ENCODE peak calls at places on chromosome 20, in four cellular contexts. W is progenitor cell of endocrine pancreas, I is mucosa of descending colon, G is heart left ventricle. N is an unnamed sample.

GRCh38 chr20:61662226-61662945 is 403.3 kb downstream of the TAF4 start:
- DNase-seq in W (no peak), G (no peak), I (no peak), N (no peak)

GRCh38 chr20:49824206-49824605 is 11.6 kb downstream of the SLC9A8 start:
- DNase-seq in W (no peak), G (no peak), I (no peak), N (no peak)

GRCh38 chr20:56362833-56363413 is 4.1 kb downstream of the FAM210B start:
- DNase-seq in G (no peak), W (no peak), I (no peak), N (no peak)

GRCh38 chr20:11718474-11719094 is 199.1 kb upstream of the BTBD3 start:
- DNase-seq in W (no peak), G (no peak), I (no peak), N (no peak)

GRCh38 chr20:49935746-49936152 is 448 bp upstream of the RNF114 start:
- DNase-seq in G (no peak), I (no peak), W (no peak), N (no peak)

GRCh38 chr20:62588458-62589149 is 53.7 kb upstream of the SLCO4A1 start:
- DNase-seq in W (no peak), I (no peak), G (no peak), N (no peak)

GRCh38 chr20:31671324-31671723 is 33.6 kb downstream of the COX4I2 start:
- DNase-seq in I (no peak), G (no peak), W (no peak), N (no peak)

GRCh38 chr20:32474967-32475819 is 109.9 kb downstream of the NOL4L start:
- DNase-seq in G (peak; percentile 93), I (peak; percentile 95), W (peak; percentile 60), N (peak; percentile 95)

GRCh38 chr20:18795366-18795765 is 18.2 kb upstream of the SCP2D1 start:
- DNase-seq in I (no peak), W (no peak), G (no peak), N (no peak)

GRCh38 chr20:2799688-2800589 is 488 bp downstream of the CPXM1 start:
- DNase-seq in W (no peak), I (no peak), G (no peak), N (no peak)

GRCh38 chr20:7496394-7497111 is 443.7 kb downstream of the HAO1 start:
- DNase-seq in G (no peak), W (no peak), I (no peak), N (no peak)

GRCh38 chr20:49766979-49767419 is 45.6 kb upstream of the SLC9A8 start:
- DNase-seq in I (no peak), W (no peak), G (no peak), N (no peak)

GRCh38 chr20:48659888-48660287 is 167.9 kb downstream of the PREX1 start:
- DNase-seq in I (no peak), W (no peak), G (no peak), N (no peak)

GRCh38 chr20:46284028-46284427 is 24.3 kb downstream of the CDH22 start:
- DNase-seq in G (no peak), W (no peak), I (no peak), N (no peak)

GRCh38 chr20:56914532-56914931 is 285.4 kb downstream of the TFAP2C start:
- DNase-seq in W (no peak), I (no peak), G (no peak), N (no peak)

GRCh38 chr20:31662372-31662854 is 24.7 kb downstream of the COX4I2 start:
- DNase-seq in I (no peak), W (no peak), G (no peak), N (no peak)

GRCh38 chr20:12098411-12098810 is 180.7 kb downstream of the BTBD3 start:
- DNase-seq in G (no peak), I (no peak), W (no peak), N (no peak)

GRCh38 chr20:64032706-64033624 is 3.0 kb upstream of the C20orf204 start:
- DNase-seq in I (peak; percentile 22), W (no peak), G (no peak), N (no peak)

GRCh38 chr20:47603260-47603659 is 101.6 kb downstream of the NCOA3 start:
- DNase-seq in G (no peak), I (no peak), W (no peak), N (no peak)

GRCh38 chr20:62469352-62469751 is 6.4 kb downstream of the GATA5 start:
- DNase-seq in G (no peak), I (no peak), W (no peak), N (no peak)

GRCh38 chr20:62941792-62942191 is 3.8 kb downstream of the GID8 start:
- DNase-seq in G (no peak), W (no peak), I (no peak), N (no peak)

GRCh38 chr20:46814366-46815232 is 80.0 kb upstream of the EYA2 start:
- DNase-seq in I (no peak), G (no peak), W (no peak), N (no peak)

GRCh38 chr20:46063652-46064054 is 26.1 kb downstream of the NCOA5 start:
- DNase-seq in I (no peak), G (no peak), W (no peak), N (no peak)

GRCh38 chr20:17662333-17663039 is 19.6 kb downstream of the RRBP1 start:
- DNase-seq in I (no peak), W (no peak), G (no peak), N (no peak)

GRCh38 chr20:49568491-49569151 is 684 bp upstream of the PTGIS start:
- DNase-seq in G (no peak), W (no peak), I (no peak), N (no peak)

GRCh38 chr20:17890330-17890729 is 78.3 kb downstream of the SNX5 start:
- DNase-seq in G (no peak), W (no peak), I (no peak), N (no peak)

GRCh38 chr20:32506721-32507120 is 78.4 kb downstream of the NOL4L start:
- DNase-seq in I (peak; percentile 1), W (no peak), G (no peak), N (peak; percentile 53)

GRCh38 chr20:51514252-51514651 is 28.3 kb downstream of the NFATC2 start:
- DNase-seq in G (no peak), I (no peak), W (no peak), N (no peak)

GRCh38 chr20:51511861-51512619 is 30.5 kb downstream of the NFATC2 start:
- DNase-seq in I (no peak), W (no peak), G (no peak), N (no peak)

GRCh38 chr20:51514836-51515235 is 27.7 kb downstream of the NFATC2 start:
- DNase-seq in W (no peak), I (no peak), G (no peak), N (no peak)

GRCh38 chr20:51512645-51513044 is 29.9 kb downstream of the NFATC2 start:
- DNase-seq in G (no peak), I (no peak), W (no peak), N (no peak)

GRCh38 chr20:51513545-51513944 is 29.0 kb downstream of the NFATC2 start:
- DNase-seq in G (no peak), I (no peak), W (no peak), N (no peak)
- TF ChIP-seq CTCF in G (no peak), I (no peak), W (no peak), N (no peak)

GRCh38 chr20:53915459-53916172 is 154.8 kb downstream of the BCAS1 start:
- DNase-seq in G (peak; percentile 94), W (peak; percentile 90), I (peak; percentile 99), N (no peak)
- TF ChIP-seq CTCF in G (peak; percentile 86), W (peak; percentile 90), I (peak; percentile 77), N (peak; percentile 93)

GRCh38 chr20:25076201-25076600 is 5.7 kb downstream of the VSX1 start:
- DNase-seq in I (no peak), W (peak; percentile 4), G (no peak), N (no peak)

GRCh38 chr20:25079171-25079570 is 2.8 kb downstream of the VSX1 start:
- DNase-seq in I (peak; percentile 69), W (no peak), G (no peak), N (no peak)

GRCh38 chr20:25078662-25079061 is 3.3 kb downstream of the VSX1 start:
- DNase-seq in G (no peak), W (no peak), I (no peak), N (no peak)

GRCh38 chr20:25076731-25077609 is 5.0 kb downstream of the VSX1 start:
- DNase-seq in W (peak; percentile 7), I (no peak), G (no peak), N (no peak)

DNA sequence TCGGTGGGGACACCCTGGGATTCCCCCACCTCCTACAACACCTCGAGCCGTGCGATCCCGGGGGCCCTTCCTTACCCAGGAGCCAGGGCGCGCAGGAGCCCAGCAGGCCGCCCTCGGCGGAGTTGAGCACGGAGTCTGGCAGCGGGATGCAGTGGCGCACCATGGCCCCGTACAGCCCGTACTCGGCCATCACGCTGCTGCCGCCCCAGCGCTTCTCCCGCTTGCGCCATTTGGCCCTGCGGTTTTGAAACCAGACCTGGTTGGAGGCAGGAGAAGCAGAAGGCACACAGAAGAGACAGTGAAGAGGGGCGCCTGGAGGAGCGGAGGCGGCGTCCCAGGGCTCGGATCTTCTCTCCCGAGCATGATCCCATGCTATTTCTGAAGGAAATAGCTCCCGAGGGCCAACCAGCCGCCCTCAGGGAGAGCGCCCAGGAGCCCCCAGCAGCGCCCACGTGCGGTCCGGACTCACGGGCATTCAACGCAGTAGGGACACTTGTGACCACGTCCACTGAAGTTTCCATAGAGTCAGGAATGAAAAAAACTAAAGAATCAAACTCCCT is 4.3 kb downstream of the VSX1 start:
- DNase-seq in W (no peak), I (no peak), G (no peak), N (no peak)
- TF ChIP-seq CTCF in W (no peak), I (no peak), G (no peak), N (no peak)

DNA sequence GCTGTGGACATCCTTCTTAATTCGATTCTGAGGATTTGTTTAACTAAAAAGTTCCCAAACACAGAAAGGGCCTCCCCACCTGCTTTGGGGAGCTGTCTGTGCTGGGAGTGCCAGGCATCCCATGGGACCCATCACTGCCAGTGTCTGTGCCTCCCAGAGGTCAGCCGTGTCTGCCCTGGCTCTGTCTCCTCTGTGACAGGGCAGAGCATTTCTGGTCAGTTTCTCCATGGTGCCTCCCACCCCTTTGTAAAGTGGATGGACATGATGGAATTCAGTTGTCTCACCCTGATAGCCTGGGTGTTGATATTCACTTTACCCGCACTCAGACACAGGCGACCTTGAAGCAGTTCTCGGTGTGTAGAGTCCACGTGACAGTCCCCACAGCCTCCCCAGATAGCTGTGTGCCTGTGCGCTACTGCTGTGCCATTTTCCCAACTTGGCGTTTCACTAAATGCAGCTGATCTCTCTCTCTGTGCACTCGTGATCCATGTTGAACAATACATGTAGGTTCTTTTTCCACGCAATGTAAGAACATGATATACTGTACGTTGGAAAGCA is 70.5 kb downstream of the CDS2 start:
- DNase-seq in W (no peak), G (peak; percentile 42), I (no peak), N (no peak)
- TF ChIP-seq CTCF in W (no peak), G (no peak), I (no peak), N (no peak)

GRCh38 chr20:38937000-38937399 is 10.8 kb downstream of the FAM83D start:
- DNase-seq in W (no peak), G (no peak), I (no peak), N (no peak)

GRCh38 chr20:38932457-38933120 is 6.4 kb downstream of the FAM83D start:
- DNase-seq in G (no peak), W (no peak), I (no peak), N (no peak)

GRCh38 chr20:38935967-38936407 is 9.8 kb downstream of the FAM83D start:
- DNase-seq in I (no peak), G (no peak), W (no peak), N (no peak)

GRCh38 chr20:38934530-38934929 is 8.3 kb downstream of the FAM83D start:
- DNase-seq in G (no peak), W (no peak), I (no peak), N (no peak)

GRCh38 chr20:38935285-38935684 is 9.1 kb downstream of the FAM83D start:
- DNase-seq in G (no peak), I (no peak), W (no peak), N (no peak)
- TF ChIP-seq CTCF in G (no peak), I (no peak), W (no peak), N (peak; percentile 55)

N was measured in chondrocyte.